ENCODE peak calls at places on chromosome 2, in five cellular contexts. H, K, F, U and Y are unnamed samples.

GRCh38 chr2:18137096-18137495 is 258.6 kb downstream of the KCNS3 start:
- DNase-seq in H (no peak), K (no peak), F (no peak), U (no peak), Y (no peak)

GRCh38 chr2:200089040-200089755 is 133.8 kb downstream of the MAIP1 start:
- DNase-seq in K (no peak), U (no peak), H (no peak), F (no peak), Y (no peak)

GRCh38 chr2:224284134-224284946 is 117.6 kb downstream of the FAM124B start:
- DNase-seq in H (peak), K (peak), F (no peak), U (peak), Y (peak)

GRCh38 chr2:30267161-30267568 is 35.8 kb downstream of the LBH start:
- DNase-seq in H (no peak), F (no peak), U (peak), K (no peak), Y (no peak)

GRCh38 chr2:73983322-73984202 is 1.1 kb upstream of the TET3 start:
- DNase-seq in K (peak), H (no peak), U (no peak), F (no peak), Y (no peak)

GRCh38 chr2:173400760-173401159 is 46.1 kb downstream of the CDCA7 start:
- DNase-seq in F (no peak), U (no peak), H (peak), K (no peak), Y (peak)

GRCh38 chr2:217054791-217055190 is 194.9 kb upstream of the TNP1 start:
- DNase-seq in U (no peak), F (no peak), K (no peak), H (peak), Y (no peak)

GRCh38 chr2:200658278-200658864 is 72.6 kb downstream of the AOX1 start:
- DNase-seq in H (no peak), K (peak), F (no peak), U (no peak), Y (no peak)

GRCh38 chr2:38268691-38269309 is 108.3 kb downstream of the ATL2 start:
- DNase-seq in U (no peak), H (peak), K (no peak), F (no peak), Y (no peak)

GRCh38 chr2:136242687-136243277 is 124.8 kb upstream of the CXCR4 start:
- DNase-seq in F (peak), K (peak), U (no peak), H (peak), Y (no peak)

GRCh38 chr2:85800576-85800975 is 46.8 kb downstream of the ATOH8 start:
- DNase-seq in H (no peak), K (no peak), F (peak), U (no peak), Y (no peak)

GRCh38 chr2:16948073-16948472 is 282.4 kb upstream of the CYRIA start:
- DNase-seq in U (no peak), H (no peak), K (no peak), F (no peak), Y (no peak)

GRCh38 chr2:77999376-77999775 is 477.2 kb upstream of the LRRTM4 start:
- DNase-seq in F (no peak), U (no peak), K (no peak), H (no peak), Y (no peak)

GRCh38 chr2:169732583-169733358 is 861 bp upstream of the KLHL23 start:
- DNase-seq in H (no peak), U (no peak), K (no peak), F (no peak), Y (no peak)

GRCh38 chr2:150811259-150811912 is 323.9 kb upstream of the RND3 start:
- DNase-seq in F (no peak), H (no peak), K (no peak), U (no peak), Y (no peak)

GRCh38 chr2:168401771-168402170 is 54.3 kb upstream of the CERS6 start:
- DNase-seq in K (no peak), H (no peak), U (no peak), F (no peak), Y (no peak)

GRCh38 chr2:55364189-55365055 is 55.2 kb downstream of the CCDC88A start:
- DNase-seq in K (peak), H (peak), U (no peak), F (no peak), Y (no peak)

GRCh38 chr2:231683292-231683898 is 24.9 kb upstream of the PTMA start:
- DNase-seq in H (no peak), K (no peak), U (no peak), F (no peak), Y (no peak)